ENCODE peak calls at places on chromosomes 2 and 18, in seven cellular contexts. One of them, this sample, is unnamed.

GRCh38 chr2:127991742-127992141 is 36.1 kb downstream of the SAP130 start:
- DNase-seq in stimulated activated CD4-positive, alpha-beta T cell treated with anti-CD3 and anti-CD28 coated beads, Interleukin-1b, Interleukin-23, amount 100 ng/mL, for 48 hours: no peak
- DNase-seq in GM23338: no peak
- DNase-seq in RPMI7951: no peak
- DNase-seq in EH: no peak
- DNase-seq in activated CD4-positive, alpha-beta T cell treated with anti-CD3 and anti-CD28 coated beads, Interleukin-2, amount 10 ng/mL, durations not matched to agents 7 days and 5 days: no peak
- DNase-seq in WTC11: no peak
- DNase-seq in this sample: no peak

GRCh38 chr2:240972636-240973521 is 25.5 kb upstream of the SNED1 start:
- DNase-seq in RPMI7951: peak; percentile 78
- DNase-seq in EH: peak; percentile 66
- DNase-seq in activated CD4-positive, alpha-beta T cell treated with anti-CD3 and anti-CD28 coated beads, Interleukin-2, amount 10 ng/mL, durations not matched to agents 7 days and 5 days: no peak
- DNase-seq in stimulated activated CD4-positive, alpha-beta T cell treated with anti-CD3 and anti-CD28 coated beads, Interleukin-1b, Interleukin-23, amount 100 ng/mL, for 48 hours: no peak
- DNase-seq in GM23338: no peak
- DNase-seq in WTC11: no peak
- DNase-seq in this sample: no peak

GRCh38 chr2:137208361-137208973 is 443.1 kb downstream of the THSD7B start:
- DNase-seq in stimulated activated CD4-positive, alpha-beta T cell treated with anti-CD3 and anti-CD28 coated beads, Interleukin-1b, Interleukin-23, amount 100 ng/mL, for 48 hours: no peak
- DNase-seq in EH: peak; percentile 67
- DNase-seq in GM23338: no peak
- DNase-seq in WTC11: no peak
- DNase-seq in RPMI7951: peak; percentile 85
- DNase-seq in activated CD4-positive, alpha-beta T cell treated with anti-CD3 and anti-CD28 coated beads, Interleukin-2, amount 10 ng/mL, durations not matched to agents 7 days and 5 days: no peak
- DNase-seq in this sample: peak; percentile 45

GRCh38 chr2:156338578-156338977 is 6.1 kb upstream of the NR4A2 start:
- DNase-seq in EH: no peak
- DNase-seq in activated CD4-positive, alpha-beta T cell treated with anti-CD3 and anti-CD28 coated beads, Interleukin-2, amount 10 ng/mL, durations not matched to agents 7 days and 5 days: no peak
- DNase-seq in WTC11: no peak
- DNase-seq in RPMI7951: no peak
- DNase-seq in stimulated activated CD4-positive, alpha-beta T cell treated with anti-CD3 and anti-CD28 coated beads, Interleukin-1b, Interleukin-23, amount 100 ng/mL, for 48 hours: no peak
- DNase-seq in GM23338: no peak
- DNase-seq in this sample: no peak

GRCh38 chr2:177669625-177670330 is 277.2 kb downstream of the AGPS start:
- DNase-seq in GM23338: no peak
- DNase-seq in WTC11: no peak
- DNase-seq in stimulated activated CD4-positive, alpha-beta T cell treated with anti-CD3 and anti-CD28 coated beads, Interleukin-1b, Interleukin-23, amount 100 ng/mL, for 48 hours: no peak
- DNase-seq in activated CD4-positive, alpha-beta T cell treated with anti-CD3 and anti-CD28 coated beads, Interleukin-2, amount 10 ng/mL, durations not matched to agents 7 days and 5 days: no peak
- DNase-seq in RPMI7951: peak; percentile 47
- DNase-seq in EH: no peak
- DNase-seq in this sample: no peak

GRCh38 chr18:76613058-76613457 is 118.0 kb upstream of the ZNF516 start:
- DNase-seq in EH: no peak
- DNase-seq in stimulated activated CD4-positive, alpha-beta T cell treated with anti-CD3 and anti-CD28 coated beads, Interleukin-1b, Interleukin-23, amount 100 ng/mL, for 48 hours: no peak
- DNase-seq in WTC11: no peak
- DNase-seq in activated CD4-positive, alpha-beta T cell treated with anti-CD3 and anti-CD28 coated beads, Interleukin-2, amount 10 ng/mL, durations not matched to agents 7 days and 5 days: no peak
- DNase-seq in RPMI7951: no peak
- DNase-seq in GM23338: no peak
- DNase-seq in this sample: no peak

GRCh38 chr2:220985561-220985960 is 586.5 kb downstream of the EPHA4 start:
- DNase-seq in GM23338: peak; percentile 45
- DNase-seq in EH: no peak
- DNase-seq in activated CD4-positive, alpha-beta T cell treated with anti-CD3 and anti-CD28 coated beads, Interleukin-2, amount 10 ng/mL, durations not matched to agents 7 days and 5 days: no peak
- DNase-seq in stimulated activated CD4-positive, alpha-beta T cell treated with anti-CD3 and anti-CD28 coated beads, Interleukin-1b, Interleukin-23, amount 100 ng/mL, for 48 hours: no peak
- DNase-seq in RPMI7951: no peak
- DNase-seq in WTC11: no peak
- DNase-seq in this sample: no peak

GRCh38 chr2:41927581-41928260 is 120.1 kb upstream of the PKDCC start:
- DNase-seq in stimulated activated CD4-positive, alpha-beta T cell treated with anti-CD3 and anti-CD28 coated beads, Interleukin-1b, Interleukin-23, amount 100 ng/mL, for 48 hours: no peak
- DNase-seq in RPMI7951: peak; percentile 86
- DNase-seq in activated CD4-positive, alpha-beta T cell treated with anti-CD3 and anti-CD28 coated beads, Interleukin-2, amount 10 ng/mL, durations not matched to agents 7 days and 5 days: no peak
- DNase-seq in EH: peak; percentile 31
- DNase-seq in WTC11: no peak
- DNase-seq in GM23338: no peak
- DNase-seq in this sample: no peak

GRCh38 chr2:127045792-127046501 is 61.0 kb downstream of the BIN1 start:
- DNase-seq in EH: no peak
- DNase-seq in activated CD4-positive, alpha-beta T cell treated with anti-CD3 and anti-CD28 coated beads, Interleukin-2, amount 10 ng/mL, durations not matched to agents 7 days and 5 days: no peak
- DNase-seq in WTC11: no peak
- DNase-seq in GM23338: no peak
- DNase-seq in stimulated activated CD4-positive, alpha-beta T cell treated with anti-CD3 and anti-CD28 coated beads, Interleukin-1b, Interleukin-23, amount 100 ng/mL, for 48 hours: peak; percentile 1
- DNase-seq in RPMI7951: no peak
- DNase-seq in this sample: peak; percentile 45

GRCh38 chr2:18781541-18782280 is 192.3 kb upstream of the NT5C1B start:
- DNase-seq in GM23338: no peak
- DNase-seq in RPMI7951: no peak
- DNase-seq in EH: peak; percentile 21
- DNase-seq in stimulated activated CD4-positive, alpha-beta T cell treated with anti-CD3 and anti-CD28 coated beads, Interleukin-1b, Interleukin-23, amount 100 ng/mL, for 48 hours: no peak
- DNase-seq in activated CD4-positive, alpha-beta T cell treated with anti-CD3 and anti-CD28 coated beads, Interleukin-2, amount 10 ng/mL, durations not matched to agents 7 days and 5 days: no peak
- DNase-seq in WTC11: no peak
- DNase-seq in this sample: no peak

GRCh38 chr2:238856713-238857567 is 9.1 kb downstream of the TWIST2 start:
- DNase-seq in GM23338: no peak
- DNase-seq in RPMI7951: no peak
- DNase-seq in EH: peak; percentile 79
- DNase-seq in activated CD4-positive, alpha-beta T cell treated with anti-CD3 and anti-CD28 coated beads, Interleukin-2, amount 10 ng/mL, durations not matched to agents 7 days and 5 days: no peak
- DNase-seq in WTC11: no peak
- DNase-seq in stimulated activated CD4-positive, alpha-beta T cell treated with anti-CD3 and anti-CD28 coated beads, Interleukin-1b, Interleukin-23, amount 100 ng/mL, for 48 hours: no peak
- DNase-seq in this sample: no peak

GRCh38 chr18:13558132-13558531 is 168.2 kb downstream of the FAM210A start:
- DNase-seq in WTC11: peak; percentile 52
- DNase-seq in stimulated activated CD4-positive, alpha-beta T cell treated with anti-CD3 and anti-CD28 coated beads, Interleukin-1b, Interleukin-23, amount 100 ng/mL, for 48 hours: no peak
- DNase-seq in EH: peak; percentile 40
- DNase-seq in activated CD4-positive, alpha-beta T cell treated with anti-CD3 and anti-CD28 coated beads, Interleukin-2, amount 10 ng/mL, durations not matched to agents 7 days and 5 days: peak; percentile 40
- DNase-seq in GM23338: peak; percentile 73
- DNase-seq in RPMI7951: peak; percentile 29
- DNase-seq in this sample: no peak

GRCh38 chr2:96110621-96111256 is 5.6 kb downstream of the ADRA2B start:
- DNase-seq in EH: no peak
- DNase-seq in WTC11: peak; percentile 11
- DNase-seq in stimulated activated CD4-positive, alpha-beta T cell treated with anti-CD3 and anti-CD28 coated beads, Interleukin-1b, Interleukin-23, amount 100 ng/mL, for 48 hours: no peak
- DNase-seq in GM23338: no peak
- DNase-seq in activated CD4-positive, alpha-beta T cell treated with anti-CD3 and anti-CD28 coated beads, Interleukin-2, amount 10 ng/mL, durations not matched to agents 7 days and 5 days: no peak
- DNase-seq in RPMI7951: no peak
- DNase-seq in this sample: peak; percentile 62

GRCh38 chr2:7835693-7836680 is 845.9 kb upstream of the ID2 start:
- DNase-seq in RPMI7951: peak; percentile 15
- DNase-seq in stimulated activated CD4-positive, alpha-beta T cell treated with anti-CD3 and anti-CD28 coated beads, Interleukin-1b, Interleukin-23, amount 100 ng/mL, for 48 hours: no peak
- DNase-seq in activated CD4-positive, alpha-beta T cell treated with anti-CD3 and anti-CD28 coated beads, Interleukin-2, amount 10 ng/mL, durations not matched to agents 7 days and 5 days: peak; percentile 12
- DNase-seq in GM23338: no peak
- DNase-seq in WTC11: no peak
- DNase-seq in EH: no peak
- DNase-seq in this sample: no peak

GRCh38 chr2:220533485-220533884 is 906.1 kb downstream of the SLC4A3 start:
- DNase-seq in RPMI7951: peak; percentile 90
- DNase-seq in WTC11: peak; percentile 33
- DNase-seq in EH: peak; percentile 94
- DNase-seq in stimulated activated CD4-positive, alpha-beta T cell treated with anti-CD3 and anti-CD28 coated beads, Interleukin-1b, Interleukin-23, amount 100 ng/mL, for 48 hours: peak; percentile 3
- DNase-seq in activated CD4-positive, alpha-beta T cell treated with anti-CD3 and anti-CD28 coated beads, Interleukin-2, amount 10 ng/mL, durations not matched to agents 7 days and 5 days: no peak
- DNase-seq in GM23338: peak; percentile 61
- DNase-seq in this sample: no peak

GRCh38 chr2:109352898-109353689 is 224.1 kb downstream of the SH3RF3 start:
- DNase-seq in WTC11: no peak
- DNase-seq in EH: no peak
- DNase-seq in activated CD4-positive, alpha-beta T cell treated with anti-CD3 and anti-CD28 coated beads, Interleukin-2, amount 10 ng/mL, durations not matched to agents 7 days and 5 days: no peak
- DNase-seq in GM23338: no peak
- DNase-seq in stimulated activated CD4-positive, alpha-beta T cell treated with anti-CD3 and anti-CD28 coated beads, Interleukin-1b, Interleukin-23, amount 100 ng/mL, for 48 hours: no peak
- DNase-seq in RPMI7951: no peak
- DNase-seq in this sample: peak; percentile 67

GRCh38 chr2:188978291-188979081 is 4.3 kb downstream of the COL3A1 start:
- DNase-seq in stimulated activated CD4-positive, alpha-beta T cell treated with anti-CD3 and anti-CD28 coated beads, Interleukin-1b, Interleukin-23, amount 100 ng/mL, for 48 hours: no peak
- DNase-seq in RPMI7951: peak; percentile 82
- DNase-seq in activated CD4-positive, alpha-beta T cell treated with anti-CD3 and anti-CD28 coated beads, Interleukin-2, amount 10 ng/mL, durations not matched to agents 7 days and 5 days: no peak
- DNase-seq in EH: peak; percentile 92
- DNase-seq in WTC11: no peak
- DNase-seq in GM23338: peak; percentile 15
- DNase-seq in this sample: no peak

GRCh38 chr2:26185954-26186353 is 13.1 kb downstream of the GAREM2 start:
- DNase-seq in stimulated activated CD4-positive, alpha-beta T cell treated with anti-CD3 and anti-CD28 coated beads, Interleukin-1b, Interleukin-23, amount 100 ng/mL, for 48 hours: no peak
- DNase-seq in RPMI7951: no peak
- DNase-seq in GM23338: no peak
- DNase-seq in activated CD4-positive, alpha-beta T cell treated with anti-CD3 and anti-CD28 coated beads, Interleukin-2, amount 10 ng/mL, durations not matched to agents 7 days and 5 days: no peak
- DNase-seq in WTC11: no peak
- DNase-seq in EH: no peak
- DNase-seq in this sample: no peak

GRCh38 chr2:220144411-220144810 is 517.0 kb downstream of the SLC4A3 start:
- DNase-seq in WTC11: no peak
- DNase-seq in EH: peak; percentile 77
- DNase-seq in stimulated activated CD4-positive, alpha-beta T cell treated with anti-CD3 and anti-CD28 coated beads, Interleukin-1b, Interleukin-23, amount 100 ng/mL, for 48 hours: no peak
- DNase-seq in activated CD4-positive, alpha-beta T cell treated with anti-CD3 and anti-CD28 coated beads, Interleukin-2, amount 10 ng/mL, durations not matched to agents 7 days and 5 days: no peak
- DNase-seq in RPMI7951: peak; percentile 86
- DNase-seq in GM23338: no peak
- DNase-seq in this sample: no peak

GRCh38 chr18:62637807-62638687 is 77.3 kb upstream of the PHLPP1 start:
- DNase-seq in activated CD4-positive, alpha-beta T cell treated with anti-CD3 and anti-CD28 coated beads, Interleukin-2, amount 10 ng/mL, durations not matched to agents 7 days and 5 days: peak; percentile 50
- DNase-seq in WTC11: peak; percentile 78
- DNase-seq in GM23338: peak; percentile 77
- DNase-seq in RPMI7951: peak; percentile 33
- DNase-seq in stimulated activated CD4-positive, alpha-beta T cell treated with anti-CD3 and anti-CD28 coated beads, Interleukin-1b, Interleukin-23, amount 100 ng/mL, for 48 hours: peak; percentile 65
- DNase-seq in EH: peak; percentile 25
- DNase-seq in this sample: no peak

GRCh38 chr18:54700580-54700979 is 109.5 kb downstream of the DYNAP start:
- DNase-seq in GM23338: no peak
- DNase-seq in RPMI7951: no peak
- DNase-seq in EH: no peak
- DNase-seq in WTC11: no peak
- DNase-seq in stimulated activated CD4-positive, alpha-beta T cell treated with anti-CD3 and anti-CD28 coated beads, Interleukin-1b, Interleukin-23, amount 100 ng/mL, for 48 hours: no peak
- DNase-seq in activated CD4-positive, alpha-beta T cell treated with anti-CD3 and anti-CD28 coated beads, Interleukin-2, amount 10 ng/mL, durations not matched to agents 7 days and 5 days: no peak
- DNase-seq in this sample: no peak

GRCh38 chr2:8615252-8616083 is 66.4 kb upstream of the ID2 start:
- DNase-seq in stimulated activated CD4-positive, alpha-beta T cell treated with anti-CD3 and anti-CD28 coated beads, Interleukin-1b, Interleukin-23, amount 100 ng/mL, for 48 hours: no peak
- DNase-seq in WTC11: no peak
- DNase-seq in GM23338: no peak
- DNase-seq in RPMI7951: no peak
- DNase-seq in activated CD4-positive, alpha-beta T cell treated with anti-CD3 and anti-CD28 coated beads, Interleukin-2, amount 10 ng/mL, durations not matched to agents 7 days and 5 days: no peak
- DNase-seq in EH: no peak
- DNase-seq in this sample: no peak

GRCh38 chr2:227772197-227772661 is 26.5 kb downstream of the SCYGR8 start:
- DNase-seq in EH: no peak
- DNase-seq in activated CD4-positive, alpha-beta T cell treated with anti-CD3 and anti-CD28 coated beads, Interleukin-2, amount 10 ng/mL, durations not matched to agents 7 days and 5 days: no peak
- DNase-seq in stimulated activated CD4-positive, alpha-beta T cell treated with anti-CD3 and anti-CD28 coated beads, Interleukin-1b, Interleukin-23, amount 100 ng/mL, for 48 hours: no peak
- DNase-seq in GM23338: peak; percentile 15
- DNase-seq in RPMI7951: no peak
- DNase-seq in WTC11: no peak
- DNase-seq in this sample: no peak

GRCh38 chr2:127455566-127456493 is 37.6 kb downstream of the PROC start:
- DNase-seq in EH: peak; percentile 16
- DNase-seq in stimulated activated CD4-positive, alpha-beta T cell treated with anti-CD3 and anti-CD28 coated beads, Interleukin-1b, Interleukin-23, amount 100 ng/mL, for 48 hours: no peak
- DNase-seq in GM23338: peak; percentile 71
- DNase-seq in WTC11: peak; percentile 27
- DNase-seq in RPMI7951: no peak
- DNase-seq in activated CD4-positive, alpha-beta T cell treated with anti-CD3 and anti-CD28 coated beads, Interleukin-2, amount 10 ng/mL, durations not matched to agents 7 days and 5 days: no peak
- DNase-seq in this sample: no peak

GRCh38 chr2:15889800-15890498 is 50.4 kb upstream of the MYCN start:
- DNase-seq in WTC11: no peak
- DNase-seq in GM23338: no peak
- DNase-seq in EH: no peak
- DNase-seq in activated CD4-positive, alpha-beta T cell treated with anti-CD3 and anti-CD28 coated beads, Interleukin-2, amount 10 ng/mL, durations not matched to agents 7 days and 5 days: no peak
- DNase-seq in RPMI7951: no peak
- DNase-seq in stimulated activated CD4-positive, alpha-beta T cell treated with anti-CD3 and anti-CD28 coated beads, Interleukin-1b, Interleukin-23, amount 100 ng/mL, for 48 hours: no peak
- DNase-seq in this sample: no peak

GRCh38 chr2:200625958-200626363 is 40.1 kb downstream of the AOX1 start:
- DNase-seq in stimulated activated CD4-positive, alpha-beta T cell treated with anti-CD3 and anti-CD28 coated beads, Interleukin-1b, Interleukin-23, amount 100 ng/mL, for 48 hours: no peak
- DNase-seq in EH: peak; percentile 88
- DNase-seq in WTC11: no peak
- DNase-seq in GM23338: no peak
- DNase-seq in activated CD4-positive, alpha-beta T cell treated with anti-CD3 and anti-CD28 coated beads, Interleukin-2, amount 10 ng/mL, durations not matched to agents 7 days and 5 days: no peak
- DNase-seq in RPMI7951: no peak
- DNase-seq in this sample: no peak

GRCh38 chr2:207879536-207879935 is 109.8 kb upstream of the FZD5 start:
- DNase-seq in GM23338: no peak
- DNase-seq in WTC11: no peak
- DNase-seq in stimulated activated CD4-positive, alpha-beta T cell treated with anti-CD3 and anti-CD28 coated beads, Interleukin-1b, Interleukin-23, amount 100 ng/mL, for 48 hours: no peak
- DNase-seq in RPMI7951: peak; percentile 24
- DNase-seq in EH: peak; percentile 92
- DNase-seq in activated CD4-positive, alpha-beta T cell treated with anti-CD3 and anti-CD28 coated beads, Interleukin-2, amount 10 ng/mL, durations not matched to agents 7 days and 5 days: no peak
- DNase-seq in this sample: no peak

GRCh38 chr2:109409347-109410020 is 204.3 kb downstream of the SEPTIN10 start:
- DNase-seq in GM23338: no peak
- DNase-seq in RPMI7951: no peak
- DNase-seq in stimulated activated CD4-positive, alpha-beta T cell treated with anti-CD3 and anti-CD28 coated beads, Interleukin-1b, Interleukin-23, amount 100 ng/mL, for 48 hours: no peak
- DNase-seq in EH: no peak
- DNase-seq in activated CD4-positive, alpha-beta T cell treated with anti-CD3 and anti-CD28 coated beads, Interleukin-2, amount 10 ng/mL, durations not matched to agents 7 days and 5 days: no peak
- DNase-seq in WTC11: no peak
- DNase-seq in this sample: no peak

GRCh38 chr18:77899972-77900754 is 650.5 kb downstream of the GALR1 start:
- DNase-seq in EH: no peak
- DNase-seq in stimulated activated CD4-positive, alpha-beta T cell treated with anti-CD3 and anti-CD28 coated beads, Interleukin-1b, Interleukin-23, amount 100 ng/mL, for 48 hours: peak; percentile 58
- DNase-seq in RPMI7951: peak; percentile 26
- DNase-seq in activated CD4-positive, alpha-beta T cell treated with anti-CD3 and anti-CD28 coated beads, Interleukin-2, amount 10 ng/mL, durations not matched to agents 7 days and 5 days: peak; percentile 64
- DNase-seq in GM23338: peak; percentile 80
- DNase-seq in WTC11: peak; percentile 70
- DNase-seq in this sample: no peak

GRCh38 chr2:194343167-194343566 is 1313.9 kb upstream of the SLC39A10 start:
- DNase-seq in activated CD4-positive, alpha-beta T cell treated with anti-CD3 and anti-CD28 coated beads, Interleukin-2, amount 10 ng/mL, durations not matched to agents 7 days and 5 days: no peak
- DNase-seq in EH: no peak
- DNase-seq in stimulated activated CD4-positive, alpha-beta T cell treated with anti-CD3 and anti-CD28 coated beads, Interleukin-1b, Interleukin-23, amount 100 ng/mL, for 48 hours: no peak
- DNase-seq in GM23338: no peak
- DNase-seq in WTC11: no peak
- DNase-seq in RPMI7951: no peak
- DNase-seq in this sample: no peak